ENCODE peak calls at places on chromosomes 16 and 17, in five cellular contexts. Q is mesenchymal stem cell, W is tibial artery, M is PC-3, Y is small intestine. N is an unnamed sample.

GRCh38 chr16:19861811-19862327 is 22.8 kb downstream of the GPRC5B start:
- DNase-seq in Q (no peak), W (no peak), M (no peak), Y (no peak), N (no peak)

GRCh38 chr16:11848842-11849241 is 2.5 kb downstream of the RSL1D1 start:
- DNase-seq in Q (no peak), W (no peak), M (no peak), Y (no peak), N (no peak)

GRCh38 chr17:38562903-38563302 is 42.8 kb downstream of the SRCIN1 start:
- DNase-seq in Q (no peak), W (no peak), M (no peak), Y (no peak), N (no peak)

GRCh38 chr17:50905460-50905803 is 39.3 kb upstream of the TOB1 start:
- DNase-seq in Q (no peak), W (no peak), M (no peak), Y (no peak), N (peak)

GRCh38 chr17:4968166-4968915 is 724 bp upstream of the SPAG7 start:
- DNase-seq in Q (peak), W (no peak), M (no peak), Y (no peak), N (peak)

GRCh38 chr17:18182190-18182977 is 1.2 kb upstream of the ALKBH5 start:
- DNase-seq in Q (no peak), W (peak), M (no peak), Y (peak), N (no peak)

GRCh38 chr17:29722411-29723198 is 99.9 kb upstream of the CORO6 start:
- DNase-seq in Q (peak), W (no peak), M (no peak), Y (peak), N (no peak)

GRCh38 chr16:27285676-27286196 is 17.2 kb upstream of the NSMCE1 start:
- DNase-seq in Q (no peak), W (no peak), M (no peak), Y (no peak), N (no peak)

GRCh38 chr17:33725675-33726271 is 432.7 kb upstream of the ASIC2 start:
- DNase-seq in Q (peak), W (no peak), M (peak), Y (peak), N (peak)

GRCh38 chr17:73290399-73291259 is 21.2 kb downstream of the CDC42EP4 start:
- DNase-seq in Q (no peak), W (no peak), M (no peak), Y (no peak), N (no peak)

GRCh38 chr16:87740441-87740840 is 25.3 kb downstream of the KLHDC4 start:
- DNase-seq in Q (no peak), W (no peak), M (no peak), Y (no peak), N (no peak)

GRCh38 chr17:65346166-65346565 is 209.0 kb downstream of the RGS9 start:
- DNase-seq in Q (no peak), W (no peak), M (no peak), Y (peak), N (no peak)

GRCh38 chr16:56625140-56625942 is at the start of gene MT1E:
- DNase-seq in Q (peak), W (peak), M (no peak), Y (peak), N (no peak)

GRCh38 chr16:30085820-30086219 is 5.9 kb downstream of the TBX6 start:
- DNase-seq in Q (no peak), W (no peak), M (no peak), Y (no peak), N (no peak)

GRCh38 chr17:12358477-12358876 is 307.2 kb upstream of the MYOCD start:
- DNase-seq in Q (peak), W (no peak), M (no peak), Y (no peak), N (no peak)

GRCh38 chr17:61218438-61218837 is 181.2 kb upstream of the TBX2 start:
- DNase-seq in Q (peak), W (no peak), M (peak), Y (no peak), N (no peak)

GRCh38 chr16:19286827-19287226 is 1.3 kb downstream of the CLEC19A start:
- DNase-seq in Q (no peak), W (no peak), M (no peak), Y (no peak), N (no peak)

GRCh38 chr17:28043296-28043695 is 819 bp downstream of the NLK start:
- DNase-seq in Q (no peak), W (no peak), M (no peak), Y (no peak), N (no peak)

GRCh38 chr17:50482516-50482915 is 3.9 kb downstream of the RSAD1 start:
- DNase-seq in Q (peak), W (peak), M (peak), Y (peak), N (peak)

GRCh38 chr16:67015317-67015731 is 13.6 kb upstream of the CBFB start:
- DNase-seq in Q (no peak), W (peak), M (no peak), Y (peak), N (peak)

GRCh38 chr17:65589321-65589720 is 27.9 kb upstream of the AXIN2 start:
- DNase-seq in Q (no peak), W (no peak), M (no peak), Y (peak), N (no peak)

GRCh38 chr17:11900103-11900502 is 97.2 kb downstream of the ZNF18 start:
- DNase-seq in Q (no peak), W (no peak), M (no peak), Y (no peak), N (no peak)

GRCh38 chr17:66665194-66665593 is 169.7 kb upstream of the CACNG5 start:
- DNase-seq in Q (no peak), W (no peak), M (peak), Y (no peak), N (no peak)

GRCh38 chr17:63423251-63423950 is 22.7 kb downstream of the CYB561 start:
- DNase-seq in Q (no peak), W (no peak), M (no peak), Y (no peak), N (no peak)

GRCh38 chr17:63476857-63477470 is at the start of gene ACE:
- DNase-seq in Q (peak), W (no peak), M (peak), Y (peak), N (peak)

GRCh38 chr17:37220609-37220953 is 155.2 kb upstream of the C17orf78 start:
- DNase-seq in Q (peak), W (no peak), M (peak), Y (no peak), N (peak)

GRCh38 chr17:45940826-45941225 is 46.5 kb downstream of the MAPT start:
- DNase-seq in Q (no peak), W (peak), M (no peak), Y (no peak), N (no peak)

GRCh38 chr16:1794221-1794871 is 841 bp upstream of the IGFALS start:
- DNase-seq in Q (no peak), W (no peak), M (no peak), Y (no peak), N (no peak)

GRCh38 chr17:82457071-82457789 is 1.3 kb upstream of the NARF start:
- DNase-seq in Q (peak), W (no peak), M (peak), Y (no peak), N (no peak)

GRCh38 chr17:82449136-82449882 is 1.2 kb downstream of the CYBC1 start:
- DNase-seq in Q (no peak), W (no peak), M (no peak), Y (peak), N (no peak)

GRCh38 chr17:82449883-82450356 is 632 bp downstream of the CYBC1 start:
- DNase-seq in Q (no peak), W (no peak), M (no peak), Y (no peak), N (no peak)

GRCh38 chr17:82450357-82451106 is at the start of gene CYBC1:
- DNase-seq in Q (peak), W (peak), M (peak), Y (peak), N (peak)

GRCh38 chr17:82452162-82452561 is 1.6 kb upstream of the CYBC1 start:
- DNase-seq in Q (no peak), W (no peak), M (no peak), Y (no peak), N (no peak)
- H3K27ac ChIP-seq in Q (no peak), W (no peak), M (no peak), Y (no peak), N (no peak)

GRCh38 chr17:41518031-41518430 is 659 bp downstream of the KRT15 start:
- DNase-seq in Q (no peak), W (no peak), M (no peak), Y (no peak), N (no peak)

GRCh38 chr17:41520821-41521521 is 2.3 kb upstream of the KRT15 start:
- DNase-seq in Q (no peak), W (no peak), M (peak), Y (peak), N (no peak)

GRCh38 chr17:41516828-41517283 is 1.8 kb downstream of the KRT15 start:
- DNase-seq in Q (no peak), W (no peak), M (no peak), Y (no peak), N (no peak)

GRCh38 chr17:41519501-41520224 is 973 bp upstream of the KRT15 start:
- DNase-seq in Q (no peak), W (no peak), M (peak), Y (peak), N (peak)

GRCh38 chr17:41518789-41519449 is at the start of gene KRT15:
- DNase-seq in Q (no peak), W (no peak), M (peak), Y (peak), N (peak)
- H3K4me3 ChIP-seq in Q (no peak), W (no peak), M (peak), Y (no peak), N (no peak)

GRCh38 chr17:81682565-81683207 is 911 bp downstream of the ARL16 start:
- DNase-seq in Q (peak), W (no peak), M (no peak), Y (no peak), N (no peak)
- H3K27ac ChIP-seq in Q (peak), W (peak), M (peak), Y (peak), N (peak)

GRCh38 chr16:23516366-23517137 is 6.3 kb upstream of the GGA2 start:
- DNase-seq in Q (no peak), W (no peak), M (no peak), Y (no peak), N (no peak)
- H3K4me3 ChIP-seq in Q (no peak), W (no peak), M (no peak), Y (no peak), N (no peak)

GRCh38 chr17:40312893-40313659 is 4.1 kb downstream of the RARA start:
- DNase-seq in Q (no peak), W (no peak), M (no peak), Y (no peak), N (no peak)
- H3K27ac ChIP-seq in Q (peak), W (peak), M (peak), Y (peak), N (no peak)

GRCh38 chr17:77436058-77436442 is 295.3 kb downstream of the SEC14L1 start:
- DNase-seq in Q (peak), W (no peak), M (no peak), Y (no peak), N (peak)

GRCh38 chr17:77438241-77439204 is 297.8 kb downstream of the SEC14L1 start:
- DNase-seq in Q (no peak), W (no peak), M (no peak), Y (no peak), N (peak)

GRCh38 chr17:77436481-77436880 is 295.7 kb downstream of the SEC14L1 start:
- DNase-seq in Q (no peak), W (no peak), M (no peak), Y (no peak), N (no peak)

GRCh38 chr17:77437017-77437416 is 296.2 kb downstream of the SEC14L1 start:
- DNase-seq in Q (peak), W (peak), M (peak), Y (no peak), N (no peak)

GRCh38 chr17:77437747-77438146 is 297.0 kb downstream of the SEC14L1 start:
- DNase-seq in Q (no peak), W (no peak), M (no peak), Y (no peak), N (no peak)
- H3K4me3 ChIP-seq in Q (no peak), W (no peak), M (no peak), Y (no peak), N (no peak)

GRCh38 chr16:50282010-50282538 is 15.7 kb downstream of the ADCY7 start:
- DNase-seq in Q (no peak), W (peak), M (no peak), Y (peak), N (no peak)

GRCh38 chr16:50279142-50279865 is 13.0 kb downstream of the ADCY7 start:
- DNase-seq in Q (no peak), W (peak), M (no peak), Y (peak), N (no peak)

GRCh38 chr16:50282955-50283631 is 16.7 kb downstream of the ADCY7 start:
- DNase-seq in Q (no peak), W (no peak), M (no peak), Y (no peak), N (no peak)

GRCh38 chr16:50280932-50281331 is 14.6 kb downstream of the ADCY7 start:
- DNase-seq in Q (no peak), W (no peak), M (no peak), Y (no peak), N (no peak)

DNA sequence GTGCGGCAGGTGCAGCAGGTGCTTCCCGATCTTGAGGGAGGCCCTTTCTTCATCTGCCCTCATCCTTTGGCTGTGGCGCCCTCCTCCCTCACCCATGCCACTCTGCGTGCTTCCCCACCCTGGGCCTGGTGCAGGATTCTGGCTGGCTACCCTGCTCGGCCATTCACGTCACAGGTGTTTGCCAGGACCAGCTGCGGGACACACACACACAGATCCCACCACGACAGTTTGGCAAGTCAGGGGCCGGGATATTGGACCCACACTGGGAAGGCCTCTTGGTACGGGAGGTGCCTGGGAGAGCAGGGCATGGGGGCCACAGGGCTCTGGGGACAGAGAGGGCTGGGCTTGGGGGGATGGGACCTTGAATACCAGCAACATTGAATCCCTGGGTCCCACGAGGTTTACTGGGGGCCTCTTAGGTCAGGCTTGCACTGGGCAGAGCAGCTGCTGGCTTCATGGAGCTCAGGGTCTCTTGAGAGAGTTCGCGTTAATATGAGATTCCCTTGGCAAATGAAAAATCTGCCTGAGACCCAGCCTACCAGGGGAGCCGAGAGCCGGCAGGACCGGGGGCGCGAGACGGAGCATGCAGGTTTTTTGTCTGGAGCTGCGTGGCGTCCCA is 15.1 kb downstream of the ADCY7 start:
- DNase-seq in Q (no peak), W (no peak), M (no peak), Y (no peak), N (no peak)
- H3K27ac ChIP-seq in Q (no peak), W (peak), M (no peak), Y (peak), N (no peak)